ENCODE peak calls at places on chromosomes 2 and 18, in eight cellular contexts. H is GM12878; P is trophoblast cell; E is mesendoderm; O is CD4-positive, alpha-beta memory T cell; S is aorta; C is neuronal stem cell; V is AG04450. K is an unnamed sample.
A peak's percentile ranks its signal among the peaks of the same experiment; 100 is the strongest.

GRCh38 chr2:68122680-68122964 is 35.1 kb upstream of the PNO1 start:
- DNase-seq in V (no peak), S (no peak), P (no peak), O (no peak), C (no peak), E (no peak), H (no peak), K (no peak)

GRCh38 chr2:201369762-201370161 is 12.6 kb upstream of the FLACC1 start:
- DNase-seq in P (no peak), H (no peak), C (no peak), E (no peak), S (no peak), O (no peak), V (no peak), K (no peak)

GRCh38 chr18:33181016-33181415 is 259.5 kb downstream of the CCDC178 start:
- DNase-seq in O (no peak), C (no peak), S (no peak), P (no peak), E (no peak), H (no peak), V (no peak), K (no peak)

GRCh38 chr18:62952807-62953206 is 237.5 kb downstream of the PHLPP1 start:
- DNase-seq in P (no peak), O (no peak), V (no peak), S (no peak), E (no peak), C (no peak), H (no peak), K (no peak)

GRCh38 chr2:11862049-11862448 is 115.6 kb downstream of the LPIN1 start:
- DNase-seq in P (no peak), V (no peak), O (no peak), H (peak; percentile 68), S (no peak), C (no peak), E (no peak), K (no peak)

GRCh38 chr2:23419171-23420090 is 34.5 kb downstream of the KLHL29 start:
- DNase-seq in O (no peak), E (no peak), H (no peak), P (no peak), S (no peak), C (no peak), V (no peak), K (no peak)

GRCh38 chr2:15603044-15603765 is 11.5 kb downstream of the DDX1 start:
- DNase-seq in C (no peak), S (no peak), E (no peak), H (no peak), V (no peak), O (no peak), P (no peak), K (no peak)

GRCh38 chr2:37439131-37439642 is 94.8 kb downstream of the QPCT start:
- DNase-seq in P (no peak), H (no peak), V (no peak), C (no peak), S (no peak), O (no peak), E (no peak), K (no peak)

GRCh38 chr18:48885266-48885950 is 65.4 kb downstream of the SMAD7 start:
- DNase-seq in E (no peak), C (no peak), O (no peak), P (no peak), V (no peak), S (peak; percentile 75), H (no peak), K (no peak)

GRCh38 chr2:164606557-164606956 is 14.7 kb downstream of the GRB14 start:
- DNase-seq in E (peak; percentile 37), O (no peak), C (no peak), H (no peak), P (no peak), V (no peak), S (no peak), K (no peak)

GRCh38 chr2:30239308-30240161 is 8.2 kb downstream of the LBH start:
- DNase-seq in E (peak; percentile 89), S (peak; percentile 88), O (peak; percentile 80), C (peak; percentile 65), H (no peak), V (no peak), P (peak; percentile 90), K (peak; percentile 85)

GRCh38 chr2:174893018-174893417 is 112.2 kb downstream of the CHN1 start:
- DNase-seq in V (no peak), C (no peak), P (peak; percentile 23), E (no peak), S (no peak), H (no peak), O (no peak), K (no peak)

GRCh38 chr2:211816739-211817138 is 721.9 kb downstream of the ERBB4 start:
- DNase-seq in E (no peak), C (no peak), S (no peak), H (no peak), V (no peak), P (no peak), O (no peak), K (no peak)

GRCh38 chr18:14976736-14977430 is 228.9 kb downstream of the ANKRD30B start:
- DNase-seq in S (no peak), E (peak; percentile 8), H (no peak), O (no peak), C (no peak), V (no peak), P (peak; percentile 24), K (no peak)

GRCh38 chr2:147255812-147256211 is 589.0 kb upstream of the ACVR2A start:
- DNase-seq in O (no peak), S (no peak), H (no peak), V (no peak), P (no peak), E (no peak), C (no peak), K (no peak)

GRCh38 chr2:42934568-42935258 is 142.3 kb upstream of the HAAO start:
- DNase-seq in O (no peak), E (no peak), P (no peak), S (peak; percentile 56), H (no peak), C (no peak), V (no peak), K (no peak)

GRCh38 chr18:51330148-51330547 is 132.7 kb upstream of the MEX3C start:
- DNase-seq in C (no peak), E (no peak), O (no peak), S (no peak), V (no peak), P (peak; percentile 93), H (no peak), K (no peak)

GRCh38 chr18:50806208-50806616 is 13.6 kb downstream of the MRO start:
- DNase-seq in H (no peak), C (no peak), S (no peak), P (peak; percentile 86), E (peak; percentile 92), O (no peak), V (no peak), K (no peak)

GRCh38 chr2:176637497-176638166 is 368.4 kb downstream of the MTX2 start:
- DNase-seq in V (no peak), C (peak; percentile 36), O (no peak), H (no peak), S (peak; percentile 92), E (peak; percentile 46), P (peak; percentile 26), K (peak; percentile 87)

GRCh38 chr2:41720702-41721344 is 327.0 kb upstream of the PKDCC start:
- DNase-seq in O (no peak), S (no peak), H (no peak), E (no peak), C (no peak), P (no peak), V (no peak), K (no peak)
- H3K4me3 ChIP-seq in O (no peak overlapping the region), S (peak overlapping the region; percentile 20), H (no peak overlapping the region), E (no peak overlapping the region), C (no peak overlapping the region), P (no peak overlapping the region), V (no peak overlapping the region), K (no peak overlapping the region)

GRCh38 chr2:26175716-26176615 is 3.1 kb downstream of the GAREM2 start:
- DNase-seq in P (no peak), V (no peak), O (no peak), E (no peak), C (no peak), S (no peak), H (no peak), K (no peak)
- H3K27me3 ChIP-seq in P (peaks cover 21% of the 10 kb centered on the region), V (peaks cover 31% of the 10 kb centered on the region), O (peaks cover 14% of the 10 kb centered on the region), E (no peaks in the 10 kb centered on the region), C (no peaks in the 10 kb centered on the region), S (no peaks in the 10 kb centered on the region), H (peaks cover 4% of the 10 kb centered on the region), K (peaks cover 14% of the 10 kb centered on the region)

DNA sequence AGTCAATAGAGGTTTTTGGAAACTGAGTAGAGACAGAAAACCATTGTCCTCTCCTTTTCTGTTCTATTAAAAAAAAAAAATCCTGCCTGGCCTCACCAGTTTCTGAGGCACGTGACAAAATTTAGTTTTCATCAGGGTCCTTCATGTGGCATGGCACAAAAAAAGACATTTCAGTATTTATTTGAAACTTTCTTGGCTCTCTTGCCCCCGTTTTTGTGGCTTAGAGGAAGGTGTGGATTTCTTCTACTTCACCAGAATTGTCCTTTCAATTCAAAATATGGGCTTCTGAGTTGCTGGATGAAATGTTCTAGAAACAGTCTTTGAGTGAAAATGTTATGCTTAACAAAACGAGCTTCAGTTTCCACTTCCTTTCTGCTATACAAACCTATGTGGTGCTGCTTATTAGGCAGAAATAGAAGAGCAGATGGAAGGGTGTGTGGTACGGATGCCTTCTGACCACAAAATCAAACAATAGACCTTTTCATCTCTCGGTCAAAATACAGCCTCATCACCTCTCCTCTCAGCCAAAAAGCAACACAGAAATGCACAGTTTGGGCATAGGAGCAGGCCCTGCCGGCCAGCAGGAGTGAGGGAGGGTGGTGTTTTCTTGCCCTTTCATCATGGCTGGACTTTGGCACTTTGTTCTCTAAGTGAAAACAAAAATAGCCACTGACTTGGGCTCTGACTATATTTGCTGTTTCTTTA is 89.2 kb downstream of the SH3RF3 start:
- DNase-seq in P (no peak), H (peak; percentile 81), O (no peak), V (peak; percentile 23), S (no peak), E (no peak), C (no peak), K (no peak)
- H3K4me3 ChIP-seq in P (no peak overlapping the region), H (no peak overlapping the region), O (peak overlapping the region; percentile 9), V (no peak overlapping the region), S (no peak overlapping the region), E (no peak overlapping the region), C (no peak overlapping the region), K (no peak overlapping the region)

GRCh38 chr2:136767030-136767429 is 1.7 kb downstream of the THSD7B start:
- DNase-seq in H (no peak), C (no peak), E (no peak), S (no peak), V (no peak), P (no peak), O (no peak), K (no peak)

GRCh38 chr2:136770384-136770783 is 5.0 kb downstream of the THSD7B start:
- DNase-seq in S (no peak), E (no peak), C (no peak), V (no peak), H (no peak), P (no peak), O (no peak), K (peak; percentile 23)

GRCh38 chr2:136765256-136765735 is at the start of gene THSD7B:
- DNase-seq in E (no peak), P (no peak), C (no peak), H (no peak), V (no peak), O (no peak), S (peak; percentile 76), K (peak; percentile 81)

GRCh38 chr2:136765736-136766323 is 485 bp downstream of the THSD7B start:
- DNase-seq in O (no peak), C (no peak), P (no peak), H (no peak), V (no peak), E (no peak), S (peak; percentile 72), K (peak; percentile 64)

GRCh38 chr2:136764397-136765255 is 719 bp upstream of the THSD7B start:
- DNase-seq in C (peak; percentile 12), E (peak; percentile 60), H (no peak), V (no peak), O (no peak), S (peak; percentile 73), P (no peak), K (peak; percentile 76)
- H3K27me3 ChIP-seq in C (peaks cover 13% of the 10 kb centered on the region), E (peaks cover 26% of the 10 kb centered on the region), H (peaks cover 9% of the 10 kb centered on the region), V (no peaks in the 10 kb centered on the region), O (peaks cover 6% of the 10 kb centered on the region), S (no peaks in the 10 kb centered on the region), P (peaks cover 30% of the 10 kb centered on the region), K (peaks cover 57% of the 10 kb centered on the region)